ENCODE peak calls at places on chromosomes 16 and 17, in five cellular contexts. H, F, Y, J and P are unnamed samples.

GRCh38 chr17:9899280-9900018 is 5.6 kb downstream of the RCVRN start:
- DNase-seq in H (no peak), F (no peak), Y (no peak), J (no peak), P (no peak)

GRCh38 chr17:77356690-77357201 is 216.0 kb downstream of the SEC14L1 start:
- DNase-seq in H (no peak), F (no peak), Y (no peak), J (no peak), P (peak; percentile 51)

GRCh38 chr16:84718-85452 is 6.9 kb downstream of the MPG start:
- DNase-seq in H (peak; percentile 91), F (peak; percentile 97), Y (peak; percentile 96), J (peak; percentile 55), P (no peak)

GRCh38 chr17:13541032-13541480 is 60.7 kb downstream of the HS3ST3A1 start:
- DNase-seq in H (peak; percentile 98), F (no peak), Y (no peak), J (no peak), P (peak; percentile 6)

GRCh38 chr17:76597156-76598003 is 11.7 kb upstream of the ST6GALNAC2 start:
- DNase-seq in H (no peak), F (no peak), Y (no peak), J (no peak), P (no peak)

GRCh38 chr16:86857807-86858206 is 279.5 kb downstream of the FOXL1 start:
- DNase-seq in H (no peak), F (no peak), Y (no peak), J (no peak), P (no peak)

GRCh38 chr16:87406495-87407088 is 14.5 kb downstream of the MAP1LC3B start:
- DNase-seq in H (no peak), F (no peak), Y (peak; percentile 31), J (peak; percentile 11), P (no peak)

GRCh38 chr16:67326472-67327309 is at the start of the genes KCTD19 and LRRC36:
- DNase-seq in H (peak; percentile 24), F (peak; percentile 71), Y (peak; percentile 69), J (peak; percentile 45), P (peak; percentile 93)

GRCh38 chr17:74018116-74018515 is 185.4 kb upstream of the RPL38 start:
- DNase-seq in H (no peak), F (no peak), Y (no peak), J (no peak), P (no peak)

DNA sequence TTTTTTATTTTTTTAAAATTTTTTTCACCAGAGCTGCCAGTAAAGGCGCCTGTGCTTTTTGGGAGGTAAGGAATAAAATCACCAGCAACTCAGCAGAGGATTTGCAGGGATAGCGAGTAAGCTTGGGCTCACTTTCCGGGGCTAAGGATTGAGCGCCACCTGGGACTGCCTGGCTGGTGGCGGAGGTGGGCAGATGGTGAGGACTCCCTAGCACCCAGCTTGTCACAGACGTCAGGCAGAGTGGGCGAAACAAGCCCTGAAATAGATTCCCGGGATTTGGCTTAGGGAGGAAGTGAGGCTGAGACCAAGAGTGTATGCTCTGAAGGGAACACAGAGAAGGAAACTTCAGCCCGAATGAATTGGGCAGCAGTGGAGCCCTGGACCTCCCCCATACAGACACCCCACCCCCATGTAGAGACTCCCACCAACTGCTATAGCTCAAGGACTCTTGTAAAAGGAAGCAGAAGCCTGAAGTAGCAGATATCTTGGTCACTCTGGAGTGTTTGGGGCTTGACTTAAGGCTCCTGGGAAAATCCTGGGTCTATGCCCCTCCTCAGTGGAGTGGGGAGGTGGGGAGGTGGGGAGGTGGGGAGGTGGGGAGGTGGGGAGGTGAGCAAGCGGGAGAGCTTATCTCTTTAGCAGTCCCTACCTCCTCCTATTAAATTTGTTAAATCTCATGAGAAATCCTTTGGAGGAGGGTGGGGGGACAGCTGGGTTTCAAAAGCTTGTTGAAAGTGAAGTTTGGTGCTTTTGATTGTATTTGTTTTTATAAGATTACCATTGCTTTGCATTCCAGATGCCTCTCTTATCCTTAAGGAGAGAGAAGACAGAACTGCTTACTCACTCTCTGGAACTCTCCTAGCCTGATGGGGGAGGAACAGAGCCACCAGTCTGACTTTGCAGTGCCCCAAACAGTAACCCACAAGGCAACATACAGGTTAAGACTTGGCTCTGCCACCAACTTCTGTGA is 8.2 kb downstream of the ARL4D start:
- DNase-seq in H (peak; percentile 65), F (no peak), Y (peak; percentile 54), J (no peak), P (peak; percentile 72)
- H3K27ac ChIP-seq in H (peak overlapping the region; percentile 48), F (no peak overlapping the region), Y (no peak overlapping the region), J (no peak overlapping the region), P (peak overlapping the region; percentile 79)

GRCh38 chr17:36791150-36791653 is 146.1 kb upstream of the LHX1 start:
- DNase-seq in H (no peak), F (no peak), Y (no peak), J (no peak), P (no peak)
- H3K27ac ChIP-seq in H (no peak overlapping the region), F (no peak overlapping the region), Y (no peak overlapping the region), J (no peak overlapping the region), P (no peak overlapping the region)

DNA sequence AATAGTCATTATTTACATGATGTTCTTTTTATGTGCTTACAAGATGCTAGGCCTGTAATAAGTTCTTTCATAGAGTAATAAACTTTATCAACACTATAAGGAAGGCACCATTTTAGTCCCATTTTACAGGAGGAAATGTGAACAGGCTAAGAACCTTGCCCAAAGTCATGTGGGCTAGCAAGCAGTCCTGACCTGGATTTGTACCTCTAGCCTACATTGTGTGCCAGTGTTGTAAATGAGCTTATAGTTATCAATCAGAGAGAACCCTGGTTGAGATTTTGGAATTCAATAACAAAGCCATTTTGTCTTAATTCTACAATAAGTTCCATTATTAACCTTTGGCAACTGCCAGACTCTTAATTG is 6.7 kb upstream of the TBKBP1 start:
- DNase-seq in H (no peak), F (no peak), Y (no peak), J (no peak), P (no peak)
- H3K27ac ChIP-seq in H (no peak overlapping the region), F (peak overlapping the region; percentile 46), Y (no peak overlapping the region), J (no peak overlapping the region), P (no peak overlapping the region)

DNA sequence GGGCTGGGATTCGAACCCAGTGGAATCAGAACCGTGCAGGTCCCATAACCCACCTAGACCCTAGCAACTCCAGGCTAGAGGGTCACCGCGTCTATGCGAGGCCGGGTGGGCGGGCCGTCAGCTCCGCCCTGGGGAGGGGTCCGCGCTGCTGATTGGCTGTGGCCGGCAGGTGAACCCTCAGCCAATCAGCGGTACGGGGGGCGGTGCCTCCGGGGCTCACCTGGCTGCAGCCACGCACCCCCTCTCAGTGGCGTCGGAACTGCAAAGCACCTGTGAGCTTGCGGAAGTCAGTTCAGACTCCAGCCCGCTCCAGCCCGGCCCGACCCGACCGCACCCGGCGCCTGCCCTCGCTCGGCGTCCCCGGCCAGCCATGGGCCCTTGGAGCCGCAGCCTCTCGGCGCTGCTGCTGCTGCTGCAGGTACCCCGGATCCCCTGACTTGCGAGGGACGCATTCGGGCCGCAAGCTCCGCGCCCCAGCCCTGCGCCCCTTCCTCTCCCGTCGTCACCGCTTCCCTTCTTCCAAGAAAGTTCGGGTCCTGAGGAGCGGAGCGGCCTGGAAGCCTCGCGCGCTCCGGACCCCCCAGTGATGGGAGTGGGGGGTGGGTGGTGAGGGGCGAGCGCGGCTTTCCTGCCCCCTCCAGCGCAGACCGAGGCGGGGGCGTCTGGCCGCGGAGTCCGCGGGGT is at the start of gene CDH1:
- DNase-seq in H (no peak), F (no peak), Y (no peak), J (no peak), P (no peak)
- H3K27ac ChIP-seq in H (no peak within 1 kb of the TSS), F (no peak within 1 kb of the TSS), Y (no peak within 1 kb of the TSS), J (no peak within 1 kb of the TSS), P (peak within 1 kb of the TSS; percentile 78)